ENCODE peak calls at places on chromosomes 4 and X, in ten cellular contexts. E, Y, A, Q, M, D, L, G, V and R are unnamed samples.

GRCh38 chrX:37302569-37302968 is 46.6 kb upstream of the PRRG1 start:
- DNase-seq in V (no peak), Y (no peak), A (no peak), D (no peak), M (no peak), L (no peak), G (no peak), E (peak), Q (peak), R (no peak)

GRCh38 chr4:8817813-8818062 is 53.9 kb downstream of the HMX1 start:
- DNase-seq in D (no peak), A (no peak), E (no peak), Y (no peak), M (no peak), L (no peak), G (no peak), V (no peak), Q (no peak), R (no peak)

GRCh38 chrX:132367314-132367713 is 121.5 kb downstream of the MBNL3 start:
- DNase-seq in G (no peak), E (no peak), D (no peak), Q (no peak), Y (no peak), V (no peak), A (no peak), L (no peak), M (no peak), R (no peak)

GRCh38 chrX:41333994-41334865 is at the start of gene DDX3X:
- DNase-seq in L (peak), E (peak), D (peak), G (peak), Y (peak), Q (peak), M (peak), V (peak), A (peak), R (peak)

GRCh38 chr4:108118505-108118904 is 50.2 kb downstream of the LEF1 start:
- DNase-seq in V (peak), A (no peak), M (no peak), Q (no peak), D (peak), E (peak), Y (peak), G (no peak), L (peak), R (peak)

GRCh38 chr4:157075811-157076577 is at the start of gene GLRB:
- DNase-seq in E (peak), G (peak), M (no peak), Y (peak), A (no peak), L (no peak), V (no peak), Q (no peak), D (no peak), R (no peak)

GRCh38 chr4:182916483-182917181 is 554 bp downstream of the DCTD start:
- DNase-seq in A (no peak), E (peak), L (peak), G (peak), V (no peak), D (peak), M (peak), Y (peak), Q (peak), R (peak)

GRCh38 chr4:102497986-102498385 is 3.2 kb upstream of the NFKB1 start:
- DNase-seq in Y (no peak), V (no peak), M (no peak), L (no peak), Q (no peak), E (no peak), A (no peak), G (no peak), D (no peak), R (no peak)

GRCh38 chrX:101037231-101037630 is 14.7 kb downstream of the TRMT2B start:
- DNase-seq in D (no peak), L (no peak), V (no peak), G (no peak), Y (no peak), Q (no peak), E (no peak), M (no peak), A (no peak), R (no peak)

GRCh38 chrX:131010186-131010585 is 48.0 kb upstream of the ARHGAP36 start:
- DNase-seq in Y (no peak), Q (no peak), A (no peak), G (no peak), E (no peak), L (no peak), V (no peak), D (no peak), M (no peak), R (no peak)

GRCh38 chrX:150934453-150934852 is 36.0 kb upstream of the CD99L2 start:
- DNase-seq in Y (peak), G (no peak), V (no peak), Q (peak), D (no peak), A (no peak), L (no peak), M (no peak), E (peak), R (no peak)

GRCh38 chr4:139011220-139011950 is 4.2 kb upstream of the NOCT start:
- DNase-seq in G (no peak), M (no peak), L (no peak), A (no peak), E (peak), V (no peak), Y (no peak), Q (no peak), D (no peak), R (no peak)

GRCh38 chrX:120797201-120797938 is 78.3 kb downstream of the CT47B1 start:
- DNase-seq in Q (peak), A (no peak), E (no peak), V (no peak), M (no peak), D (no peak), L (no peak), G (no peak), Y (no peak), R (no peak)

GRCh38 chrX:154541896-154542722 is 4.5 kb downstream of the G6PD start:
- DNase-seq in V (no peak), M (peak), D (no peak), Q (peak), Y (peak), E (peak), L (no peak), G (no peak), A (peak), R (peak)

GRCh38 chrX:14936561-14936960 is 63.3 kb downstream of the MOSPD2 start:
- DNase-seq in A (no peak), Y (no peak), G (no peak), L (no peak), Q (peak), D (no peak), M (no peak), E (peak), V (no peak), R (no peak)

GRCh38 chr4:19807505-19807904 is 444.2 kb upstream of the SLIT2 start:
- DNase-seq in D (no peak), V (no peak), Y (no peak), M (no peak), E (peak), L (no peak), Q (peak), G (no peak), A (no peak), R (no peak)

GRCh38 chr4:38889143-38889542 is 21.5 kb downstream of the FAM114A1 start:
- DNase-seq in V (no peak), G (no peak), D (no peak), A (no peak), M (no peak), E (peak), L (no peak), Q (peak), Y (no peak), R (no peak)